ENCODE peak calls at places on chromosomes 11 and 22, in ten cellular contexts. B, Q, K, J, P, G, S, F, U and D are unnamed samples.

GRCh38 chr11:130488187-130489026 is 40.0 kb downstream of the ADAMTS15 start:
- DNase-seq in B (no peak), Q (no peak), K (no peak), J (no peak), P (no peak), G (no peak), S (no peak), F (no peak), U (no peak), D (no peak)

GRCh38 chr11:65452806-65453490 is 30.4 kb downstream of the NEAT1 start:
- DNase-seq in B (no peak), Q (peak), K (no peak), J (peak), P (no peak), G (no peak), S (peak), F (no peak), U (no peak), D (no peak)

GRCh38 chr22:35630891-35631290 is 13.8 kb upstream of the MB start:
- DNase-seq in B (no peak), Q (no peak), K (peak), J (no peak), P (no peak), G (no peak), S (no peak), F (no peak), U (peak), D (no peak)

GRCh38 chr22:45235101-45235777 is 5.5 kb downstream of the KIAA0930 start:
- DNase-seq in B (no peak), Q (no peak), K (peak), J (no peak), P (no peak), G (no peak), S (no peak), F (no peak), U (peak), D (no peak)

GRCh38 chr11:74673956-74674355 is 57.3 kb downstream of the CHRDL2 start:
- DNase-seq in B (no peak), Q (no peak), K (peak), J (no peak), P (no peak), G (no peak), S (no peak), F (no peak), U (peak), D (no peak)

GRCh38 chr11:12198261-12198925 is 88.0 kb downstream of the MICAL2 start:
- DNase-seq in B (no peak), Q (no peak), K (no peak), J (no peak), P (no peak), G (no peak), S (no peak), F (no peak), U (no peak), D (no peak)

GRCh38 chr11:112971200-112971599 is 10.0 kb downstream of the NCAM1 start:
- DNase-seq in B (no peak), Q (no peak), K (no peak), J (no peak), P (no peak), G (no peak), S (no peak), F (no peak), U (no peak), D (no peak)

GRCh38 chr22:22463855-22464540 is 44.5 kb downstream of the ZNF280B start:
- DNase-seq in B (peak), Q (peak), K (no peak), J (peak), P (peak), G (peak), S (peak), F (peak), U (no peak), D (peak)

GRCh38 chr11:2800655-2801531 is 84.7 kb downstream of the CDKN1C start:
- DNase-seq in B (no peak), Q (no peak), K (peak), J (no peak), P (no peak), G (peak), S (no peak), F (no peak), U (peak), D (no peak)

GRCh38 chr11:19816040-19816439 is 103.4 kb downstream of the NAV2 start:
- DNase-seq in B (no peak), Q (no peak), K (peak), J (no peak), P (no peak), G (no peak), S (no peak), F (no peak), U (no peak), D (no peak)

GRCh38 chr22:19430890-19431541 is 517 bp downstream of the HIRA start:
- DNase-seq in B (peak), Q (peak), K (peak), J (no peak), P (peak), G (peak), S (peak), F (no peak), U (peak), D (no peak)

GRCh38 chr11:71423181-71423790 is 24.9 kb downstream of the DHCR7 start:
- DNase-seq in B (no peak), Q (no peak), K (no peak), J (peak), P (no peak), G (no peak), S (no peak), F (no peak), U (no peak), D (no peak)

GRCh38 chr11:10701982-10702381 is 8.4 kb upstream of the IRAG1 start:
- DNase-seq in B (no peak), Q (no peak), K (no peak), J (no peak), P (no peak), G (no peak), S (peak), F (no peak), U (no peak), D (no peak)

GRCh38 chr11:128902515-128903066 is 11.4 kb downstream of the KCNJ5 start:
- DNase-seq in B (no peak), Q (peak), K (peak), J (peak), P (no peak), G (no peak), S (peak), F (no peak), U (no peak), D (no peak)

GRCh38 chr11:128522943-128523518 is 64.3 kb downstream of the ETS1 start:
- DNase-seq in B (no peak), Q (no peak), K (no peak), J (no peak), P (no peak), G (no peak), S (no peak), F (no peak), U (no peak), D (no peak)